ENCODE peak calls at places on chromosomes 7 and 10, in six cellular contexts. L, P, V, Y, R and F are unnamed samples.

GRCh38 chr7:601573-602340 is 82.1 kb upstream of the PDGFA start:
- DNase-seq in L (peak), V (peak), P (no peak), Y (no peak), R (no peak), F (no peak)

GRCh38 chr7:158138329-158138597 is 449.4 kb downstream of the PTPRN2 start:
- DNase-seq in P (no peak), Y (no peak), L (no peak), R (no peak), V (no peak), F (no peak)

GRCh38 chr10:62270020-62270419 is 1.4 kb upstream of the RTKN2 start:
- DNase-seq in Y (no peak), L (no peak), R (no peak), P (no peak), V (no peak), F (no peak)

GRCh38 chr7:39042706-39043105 is 65.0 kb downstream of the POU6F2 start:
- DNase-seq in L (no peak), Y (no peak), R (no peak), P (no peak), V (no peak), F (no peak)

GRCh38 chr10:131811239-131812011 is 89.4 kb upstream of the PPP2R2D start:
- DNase-seq in V (no peak), R (no peak), L (no peak), Y (no peak), P (no peak), F (no peak)

GRCh38 chr10:108638225-108638624 is 1285.1 kb downstream of the XPNPEP1 start:
- DNase-seq in V (no peak), L (no peak), Y (no peak), R (no peak), P (no peak), F (no peak)

GRCh38 chr7:122425731-122426130 is 121.2 kb upstream of the FEZF1 start:
- DNase-seq in Y (no peak), L (no peak), V (no peak), P (no peak), R (no peak), F (no peak)

GRCh38 chr10:130898381-130898780 is 413.1 kb downstream of the TCERG1L start:
- DNase-seq in L (no peak), V (no peak), P (no peak), Y (no peak), R (no peak), F (no peak)

GRCh38 chr7:100895956-100896742 is 461 bp upstream of the ACHE start:
- DNase-seq in P (peak), Y (peak), R (peak), V (peak), L (no peak), F (peak)

GRCh38 chr10:71213127-71213616 is 802 bp downstream of the UNC5B start:
- DNase-seq in Y (peak), P (peak), R (peak), L (no peak), V (no peak), F (peak)

GRCh38 chr7:8109196-8110022 is 140.8 kb downstream of the GLCCI1 start:
- DNase-seq in L (no peak), V (no peak), P (no peak), Y (no peak), R (peak), F (peak)

GRCh38 chr7:33091641-33092191 is 17.5 kb downstream of the RP9 start:
- DNase-seq in R (no peak), L (no peak), P (no peak), V (no peak), Y (no peak), F (no peak)

GRCh38 chr7:1919539-1920265 is 249.6 kb downstream of the ELFN1 start:
- DNase-seq in R (no peak), Y (no peak), L (no peak), P (peak), V (no peak), F (no peak)